ENCODE peak calls at places on chromosomes 12 and 14, in four cellular contexts. E is fibroblast of pulmonary artery, Q is upper lobe of right lung, D is OCI-LY7. H is an unnamed sample.
A peak's percentile ranks its signal among the peaks of the same experiment; 100 is the strongest.

GRCh38 chr12:27865421-27865820 is 85.4 kb upstream of the MANSC4 start:
- DNase-seq in E (peak; percentile 77), Q (no peak), D (no peak), H (no peak)

GRCh38 chr12:109998241-109998903 is 858 bp upstream of the ANKRD13A start:
- DNase-seq in E (no peak), Q (no peak), D (peak; percentile 59), H (no peak)

GRCh38 chr12:42790761-42791151 is 201.2 kb upstream of the PRICKLE1 start:
- DNase-seq in E (peak; percentile 66), Q (no peak), D (no peak), H (peak; percentile 58)

GRCh38 chr14:93061380-93062012 is 54.2 kb downstream of the ITPK1 start:
- DNase-seq in E (no peak), Q (no peak), D (no peak), H (no peak)

GRCh38 chr12:47828967-47829482 is 9.3 kb upstream of the HDAC7 start:
- DNase-seq in E (peak; percentile 73), Q (peak; percentile 90), D (no peak), H (peak; percentile 94)

GRCh38 chr14:102150636-102151195 is 11.0 kb downstream of the WDR20 start:
- DNase-seq in E (no peak), Q (no peak), D (no peak), H (no peak)

GRCh38 chr12:41683023-41683422 is 461.7 kb downstream of the GXYLT1 start:
- DNase-seq in E (no peak), Q (no peak), D (peak; percentile 90), H (no peak)

GRCh38 chr14:104473244-104473565 is 106.4 kb upstream of the C14orf180 start:
- DNase-seq in E (no peak), Q (no peak), D (no peak), H (no peak)

GRCh38 chr14:102472815-102473158 is 36.8 kb downstream of the ANKRD9 start:
- DNase-seq in E (no peak), Q (no peak), D (no peak), H (no peak)

GRCh38 chr12:104928036-104928770 is 29.9 kb downstream of the SLC41A2 start:
- DNase-seq in E (no peak), Q (no peak), D (no peak), H (no peak)

GRCh38 chr14:104202259-104203070 is 64.1 kb downstream of the KIF26A start:
- DNase-seq in E (no peak), Q (peak; percentile 83), D (no peak), H (peak; percentile 51)

GRCh38 chr12:49410833-49411232 is 43.6 kb downstream of the SPATS2 start:
- DNase-seq in E (no peak), Q (no peak), D (no peak), H (no peak)

GRCh38 chr14:38108681-38109080 is 99.0 kb upstream of the SSTR1 start:
- DNase-seq in E (peak; percentile 24), Q (no peak), D (no peak), H (no peak)

GRCh38 chr12:45183263-45183662 is 32.6 kb upstream of the ANO6 start:
- DNase-seq in E (peak; percentile 38), Q (no peak), D (peak; percentile 5), H (no peak)

GRCh38 chr12:65656904-65657351 is 167.4 kb upstream of the HMGA2 start:
- DNase-seq in E (peak; percentile 90), Q (no peak), D (no peak), H (no peak)

GRCh38 chr12:108828774-108829173 is 28.6 kb downstream of the SSH1 start:
- DNase-seq in E (peak; percentile 90), Q (no peak), D (no peak), H (no peak)

GRCh38 chr14:23640524-23641141 is 4.5 kb downstream of the DHRS2 start:
- DNase-seq in E (peak; percentile 31), Q (no peak), D (no peak), H (peak; percentile 82)

GRCh38 chr12:109134186-109134917 is 18.0 kb downstream of the ACACB start:
- DNase-seq in E (peak; percentile 59), Q (peak; percentile 65), D (no peak), H (peak; percentile 70)

GRCh38 chr14:51319181-51319597 is 79.1 kb downstream of the TMX1 start:
- DNase-seq in E (no peak), Q (no peak), D (no peak), H (no peak)

GRCh38 chr14:103548463-103549351 is 13.8 kb downstream of the BAG5 start:
- DNase-seq in E (no peak), Q (no peak), D (no peak), H (no peak)

GRCh38 chr12:21526721-21527345 is 737 bp downstream of the SPX start:
- DNase-seq in E (no peak), Q (no peak), D (no peak), H (no peak)

GRCh38 chr12:52132754-52133161 is 53.3 kb downstream of the SMIM41 start:
- DNase-seq in E (peak; percentile 45), Q (peak; percentile 44), D (no peak), H (no peak)

GRCh38 chr12:104958946-104959841 is 1.1 kb upstream of the SLC41A2 start:
- DNase-seq in E (peak; percentile 27), Q (no peak), D (peak; percentile 3), H (peak; percentile 41)

GRCh38 chr14:20996521-20996920 is 2.6 kb upstream of the SLC39A2 start:
- DNase-seq in E (no peak), Q (no peak), D (no peak), H (no peak)

GRCh38 chr14:21001218-21001617 is 2.1 kb downstream of the SLC39A2 start:
- DNase-seq in E (no peak), Q (no peak), D (no peak), H (no peak)

GRCh38 chr14:20997564-20997963 is 1.5 kb upstream of the SLC39A2 start:
- DNase-seq in E (no peak), Q (no peak), D (no peak), H (no peak)

GRCh38 chr14:20998674-20999366 is at the start of gene SLC39A2:
- DNase-seq in E (peak; percentile 69), Q (no peak), D (no peak), H (peak; percentile 60)

GRCh38 chr14:20998139-20998538 is 954 bp upstream of the SLC39A2 start:
- DNase-seq in E (no peak), Q (no peak), D (no peak), H (no peak)
- H3K4me3 ChIP-seq in E (no peak overlapping the region), Q (no peak overlapping the region), D (no peak overlapping the region), H (no peak overlapping the region)

DNA sequence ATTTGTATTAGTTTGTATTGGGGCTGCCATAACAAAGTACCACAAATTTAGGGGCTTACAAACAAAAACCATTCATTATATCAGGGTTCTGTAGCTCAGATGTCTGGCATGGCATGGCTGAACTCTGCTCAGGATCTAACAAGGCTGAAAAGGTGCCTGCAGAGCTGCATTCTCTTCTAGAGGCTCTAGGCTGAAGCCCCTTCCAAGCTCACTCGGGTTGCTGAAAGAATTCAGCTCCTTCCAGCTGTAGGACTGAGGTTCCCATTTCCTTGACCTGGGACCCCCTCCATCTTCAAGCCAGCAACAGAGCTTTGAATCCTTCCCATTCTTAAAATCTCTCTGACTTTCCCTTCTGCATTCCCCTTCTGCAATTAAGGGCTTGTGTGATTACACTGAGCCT is 90.7 kb downstream of the NUAK1 start:
- DNase-seq in E (no peak), Q (no peak), D (no peak), H (no peak)
- H3K4me3 ChIP-seq in E (no peak overlapping the region), Q (no peak overlapping the region), D (no peak overlapping the region), H (no peak overlapping the region)

GRCh38 chr12:115801826-115802225 is 475.7 kb downstream of the MED13L start:
- DNase-seq in E (no peak), Q (no peak), D (no peak), H (peak; percentile 41)
- H3K4me3 ChIP-seq in E (no peak overlapping the region), Q (no peak overlapping the region), D (no peak overlapping the region), H (no peak overlapping the region)

DNA sequence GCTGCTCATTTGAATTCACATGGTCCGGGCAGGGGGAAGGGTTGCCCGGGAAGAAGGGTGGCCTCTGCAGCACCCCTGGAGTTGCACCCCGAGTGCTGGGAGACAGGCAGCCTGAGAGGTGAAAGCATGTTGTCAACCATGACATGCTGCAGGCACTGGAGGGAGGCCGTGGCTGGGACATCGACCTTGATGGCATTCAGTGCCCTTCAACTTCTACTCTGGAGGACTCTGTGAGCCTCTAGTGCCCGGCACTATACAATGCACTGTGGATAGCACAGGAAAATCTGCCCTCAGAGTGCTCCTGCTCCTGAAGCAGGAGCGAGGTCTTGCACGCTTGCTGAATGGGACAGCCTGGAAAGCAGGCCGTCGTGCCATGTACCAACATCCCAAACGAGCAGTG is 359.3 kb upstream of the FKBP4 start:
- DNase-seq in E (no peak), Q (no peak), D (no peak), H (no peak)
- H3K4me3 ChIP-seq in E (no peak overlapping the region), Q (no peak overlapping the region), D (no peak overlapping the region), H (no peak overlapping the region)

DNA sequence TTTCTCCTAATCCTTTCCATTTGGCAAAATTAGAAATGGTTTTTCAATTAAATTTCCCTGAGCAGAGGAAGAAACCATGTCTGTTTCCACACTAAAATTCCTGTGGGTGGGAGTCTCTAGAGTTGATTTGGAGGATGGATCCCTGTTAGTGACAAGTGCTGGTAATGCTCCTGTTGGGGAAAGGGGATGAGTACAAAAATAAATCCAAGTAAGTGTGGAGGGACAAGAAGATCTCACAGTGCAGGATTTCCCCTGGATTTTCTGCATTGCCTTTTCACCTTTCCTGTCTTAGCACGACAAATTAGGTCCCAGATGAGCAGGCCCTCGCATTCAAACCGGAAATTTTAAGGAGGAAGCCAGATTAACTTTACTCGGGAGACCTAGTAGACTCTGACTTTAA is 107.5 kb downstream of the DAD1 start:
- DNase-seq in E (no peak), Q (no peak), D (no peak), H (no peak)
- H3K4me3 ChIP-seq in E (no peak overlapping the region), Q (no peak overlapping the region), D (peak overlapping the region; percentile 53), H (no peak overlapping the region)

DNA sequence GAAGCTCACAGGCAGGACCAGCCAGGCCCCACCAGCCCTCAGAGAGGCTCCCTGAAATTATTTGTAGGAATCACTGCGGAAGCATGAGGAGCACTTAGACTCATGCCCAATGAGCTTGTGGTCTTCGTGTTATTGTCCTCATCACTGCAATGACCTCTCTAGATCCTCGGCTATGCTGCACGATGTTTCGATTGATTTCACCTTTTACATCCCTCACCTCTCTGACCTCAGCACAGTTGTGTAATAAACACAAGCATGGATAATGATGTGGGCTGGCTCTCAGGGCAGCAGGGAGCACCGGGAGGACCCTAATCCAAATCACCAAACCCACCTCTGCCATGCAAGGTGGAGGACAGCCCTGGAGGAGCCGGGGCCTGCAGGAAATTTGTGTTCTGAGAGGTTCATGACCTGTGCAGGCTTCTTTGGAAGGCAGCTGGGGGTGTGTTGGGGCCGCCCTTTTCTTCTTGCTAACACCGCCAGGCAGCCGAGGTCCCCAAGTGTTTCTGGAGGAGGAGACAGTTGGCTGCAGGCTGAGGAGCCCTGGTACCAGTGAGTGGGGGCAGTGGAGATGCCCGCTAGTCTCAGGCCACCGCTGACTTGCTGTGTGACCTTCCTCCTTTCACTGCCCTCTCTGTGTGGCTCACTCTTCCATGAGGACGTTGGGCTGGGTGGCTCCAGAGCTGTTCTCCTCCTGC is 29.5 kb upstream of the EML1 start:
- DNase-seq in E (no peak), Q (no peak), D (no peak), H (no peak)
- H3K4me3 ChIP-seq in E (no peak overlapping the region), Q (no peak overlapping the region), D (no peak overlapping the region), H (no peak overlapping the region)

GRCh38 chr12:114697246-114697716 is 13.3 kb upstream of the TBX3 start:
- DNase-seq in E (no peak), Q (no peak), D (no peak), H (no peak)
- H3K4me3 ChIP-seq in E (no peak overlapping the region), Q (no peak overlapping the region), D (no peak overlapping the region), H (no peak overlapping the region)

H was measured in adrenal gland.